ENCODE peak calls at places on chromosomes 5 and 9, in seven cellular contexts. S is cardiac muscle cell, G is heart right ventricle, P is OCI-LY7, J is BE2C, D is neural progenitor cell, Q is lung. Y is an unnamed sample. For H3K36me3, the result is how much of the 10 kb centered on the place peaks cover.

GRCh38 chr5:132455614-132456115 is 34.9 kb downstream of the IRF1 start:
- DNase-seq in S (no peak), G (no peak), P (no peak), J (no peak), D (no peak), Q (no peak), Y (peak)

GRCh38 chr5:176784218-176785165 is 25.9 kb upstream of the UNC5A start:
- DNase-seq in S (peak), G (no peak), P (no peak), J (no peak), D (no peak), Q (no peak), Y (peak)

GRCh38 chr5:15290953-15291352 is 209.0 kb upstream of the FBXL7 start:
- DNase-seq in S (peak), G (no peak), P (no peak), J (no peak), D (peak), Q (no peak), Y (no peak)

GRCh38 chr9:137828527-137829259 is 48.9 kb upstream of the CACNA1B start:
- DNase-seq in S (peak), G (no peak), P (no peak), J (no peak), D (peak), Q (no peak), Y (no peak)

GRCh38 chr5:8580298-8580697 is 711.4 kb downstream of the MTRR start:
- DNase-seq in S (no peak), G (no peak), P (no peak), J (no peak), D (no peak), Q (no peak), Y (no peak)

GRCh38 chr5:129361441-129362025 is 98.6 kb upstream of the ADAMTS19 start:
- DNase-seq in S (peak), G (no peak), P (peak), J (no peak), D (peak), Q (no peak), Y (no peak)

GRCh38 chr5:102762828-102763227 is 7.7 kb downstream of the PAM start:
- DNase-seq in S (no peak), G (no peak), P (no peak), J (no peak), D (no peak), Q (no peak), Y (no peak)

GRCh38 chr5:137611011-137611580 is 112.0 kb upstream of the SPOCK1 start:
- DNase-seq in S (no peak), G (no peak), P (no peak), J (no peak), D (no peak), Q (no peak), Y (no peak)

GRCh38 chr5:144166696-144167095 is 3.8 kb downstream of the YIPF5 start:
- DNase-seq in S (no peak), G (no peak), P (no peak), J (no peak), D (no peak), Q (no peak), Y (no peak)
- H3K36me3 ChIP-seq in S (under half), G (under half), P (half or more), J (under half), D (under half), Q (under half), Y (under half)

DNA sequence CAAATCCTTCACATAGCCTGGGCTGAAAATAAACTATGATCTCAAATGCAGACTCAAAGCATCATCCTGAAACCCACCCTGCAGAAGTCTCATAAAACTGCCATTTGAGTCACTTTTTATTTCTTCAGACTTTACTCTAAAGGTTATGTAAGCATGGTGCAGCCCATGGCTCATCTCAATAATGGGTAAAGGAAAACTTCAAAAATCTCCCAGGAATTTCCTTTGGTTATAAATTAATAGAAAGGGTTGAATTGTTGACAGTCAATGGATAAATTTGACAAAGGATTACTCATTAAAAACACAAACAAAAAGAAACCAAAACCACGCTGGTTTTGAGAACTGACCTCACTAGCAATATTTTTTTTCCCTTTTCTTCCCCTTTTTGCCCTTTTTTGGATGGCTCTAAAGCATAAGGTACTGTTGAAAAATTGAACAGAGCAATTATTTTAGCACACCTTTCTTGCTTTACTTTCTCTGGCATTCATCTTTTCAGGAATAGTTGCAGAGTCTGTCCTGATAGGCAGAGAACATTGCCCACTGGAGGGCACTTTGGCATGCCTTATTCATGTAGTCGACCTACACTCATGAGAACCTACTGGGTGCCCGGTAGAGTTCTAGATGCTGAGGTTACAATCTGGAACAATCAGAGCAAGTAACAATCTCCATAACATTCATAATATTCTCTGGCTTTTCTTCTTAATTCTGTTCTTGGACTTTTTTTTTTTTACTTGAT is 191.4 kb downstream of the TMEM167A start:
- DNase-seq in S (no peak), G (no peak), P (peak), J (peak), D (no peak), Q (no peak), Y (no peak)
- TF ChIP-seq CTCF in S (no peak), G (no peak), P (no peak), J (peak), D (no peak), Q (no peak), Y (no peak)

DNA sequence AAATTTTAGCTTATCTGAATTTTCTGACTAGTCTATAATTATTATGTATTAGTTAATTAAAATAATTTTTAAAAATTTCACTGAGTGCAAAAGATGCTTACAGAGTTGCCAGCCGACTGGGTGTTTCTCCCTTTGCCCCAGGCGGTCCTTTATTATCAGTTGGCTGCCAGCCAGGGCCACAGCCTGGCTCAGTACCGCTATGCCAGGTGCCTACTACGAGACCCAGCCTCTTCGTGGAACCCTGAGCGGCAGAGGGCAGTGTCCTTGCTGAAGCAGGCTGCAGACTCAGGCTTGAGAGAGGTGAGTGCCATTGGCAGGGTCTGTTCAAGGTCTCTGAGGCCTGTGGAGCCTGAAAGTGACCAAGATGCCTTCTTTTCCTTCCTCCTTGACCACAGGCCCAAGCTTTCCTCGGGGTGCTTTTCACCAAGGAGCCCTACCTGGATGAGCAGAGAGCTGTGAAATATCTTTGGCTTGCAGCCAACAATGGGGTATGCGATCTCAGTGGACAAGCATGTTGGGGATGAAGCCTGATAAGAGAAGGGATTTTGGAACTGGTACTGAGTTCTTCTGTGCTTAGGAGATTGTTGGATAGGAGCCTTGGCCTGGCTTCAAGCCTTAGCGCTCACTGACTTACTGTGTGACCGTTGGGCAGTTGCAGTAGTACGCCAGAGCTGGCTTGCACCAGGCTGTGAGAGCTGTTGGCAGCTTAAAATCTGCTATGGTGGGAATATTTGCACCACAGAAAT is 10.6 kb downstream of the DELE1 start:
- DNase-seq in S (peak), G (peak), P (no peak), J (peak), D (no peak), Q (no peak), Y (peak)
- H3K36me3 ChIP-seq in S (under half), G (under half), P (half or more), J (under half), D (under half), Q (half or more), Y (half or more)

GRCh38 chr5:151293624-151294023 is 9.9 kb downstream of the SLC36A3 start:
- DNase-seq in S (no peak), G (no peak), P (no peak), J (no peak), D (no peak), Q (no peak), Y (no peak)

GRCh38 chr5:151296974-151297373 is 6.6 kb downstream of the SLC36A3 start:
- DNase-seq in S (no peak), G (no peak), P (no peak), J (no peak), D (no peak), Q (no peak), Y (no peak)

GRCh38 chr5:151296478-151296830 is 7.1 kb downstream of the SLC36A3 start:
- DNase-seq in S (no peak), G (no peak), P (no peak), J (no peak), D (no peak), Q (no peak), Y (no peak)

GRCh38 chr5:151295801-151296477 is 7.6 kb downstream of the SLC36A3 start:
- DNase-seq in S (peak), G (no peak), P (no peak), J (no peak), D (no peak), Q (no peak), Y (no peak)

GRCh38 chr5:151295138-151295537 is 8.4 kb downstream of the SLC36A3 start:
- DNase-seq in S (peak), G (no peak), P (no peak), J (no peak), D (no peak), Q (no peak), Y (no peak)
- TF ChIP-seq CTCF in S (no peak), G (no peak), P (no peak), J (no peak), D (no peak), Q (no peak), Y (no peak)